ENCODE peak calls at places on chromosome 20, in nine cellular contexts. One of them, this sample, is unnamed.

GRCh38 chr20:50153153-50153499 is 397 bp downstream of the PEDS1 start:
- DNase-seq in cardiac muscle cell: no peak
- DNase-seq in cardiac fibroblast: no peak
- DNase-seq in HCT116: no peak
- DNase-seq in fibroblast of mammary gland: no peak
- DNase-seq in left lung: no peak
- DNase-seq in lower leg skin: no peak
- DNase-seq in Jurkat, Clone E6-1: no peak
- DNase-seq in CD4-positive, CD25-positive, alpha-beta regulatory T cell: no peak
- DNase-seq in this sample: no peak

GRCh38 chr20:53036992-53037391 is 64.8 kb downstream of the TSHZ2 start:
- DNase-seq in Jurkat, Clone E6-1: no peak
- DNase-seq in left lung: no peak
- DNase-seq in fibroblast of mammary gland: peak
- DNase-seq in lower leg skin: no peak
- DNase-seq in cardiac muscle cell: no peak
- DNase-seq in cardiac fibroblast: no peak
- DNase-seq in HCT116: no peak
- DNase-seq in CD4-positive, CD25-positive, alpha-beta regulatory T cell: no peak
- DNase-seq in this sample: no peak

GRCh38 chr20:4160761-4161305 is 145.5 kb upstream of the RNF24 start:
- DNase-seq in Jurkat, Clone E6-1: no peak
- DNase-seq in HCT116: no peak
- DNase-seq in left lung: peak
- DNase-seq in cardiac fibroblast: peak
- DNase-seq in CD4-positive, CD25-positive, alpha-beta regulatory T cell: no peak
- DNase-seq in cardiac muscle cell: peak
- DNase-seq in fibroblast of mammary gland: peak
- DNase-seq in lower leg skin: peak
- DNase-seq in this sample: peak

GRCh38 chr20:37188787-37189186 is 9.4 kb upstream of the MROH8 start:
- DNase-seq in lower leg skin: no peak
- DNase-seq in left lung: no peak
- DNase-seq in fibroblast of mammary gland: no peak
- DNase-seq in CD4-positive, CD25-positive, alpha-beta regulatory T cell: no peak
- DNase-seq in Jurkat, Clone E6-1: no peak
- DNase-seq in HCT116: no peak
- DNase-seq in cardiac muscle cell: no peak
- DNase-seq in cardiac fibroblast: no peak
- DNase-seq in this sample: no peak

GRCh38 chr20:44695295-44696230 is 19.6 kb upstream of the CCN5 start:
- DNase-seq in fibroblast of mammary gland: peak
- DNase-seq in cardiac muscle cell: no peak
- DNase-seq in lower leg skin: no peak
- DNase-seq in HCT116: no peak
- DNase-seq in left lung: no peak
- DNase-seq in CD4-positive, CD25-positive, alpha-beta regulatory T cell: no peak
- DNase-seq in cardiac fibroblast: peak
- DNase-seq in Jurkat, Clone E6-1: no peak
- DNase-seq in this sample: peak

GRCh38 chr20:58078741-58079522 is 149.5 kb downstream of the ANKRD60 start:
- DNase-seq in Jurkat, Clone E6-1: no peak
- DNase-seq in HCT116: no peak
- DNase-seq in fibroblast of mammary gland: peak
- DNase-seq in cardiac muscle cell: peak
- DNase-seq in lower leg skin: no peak
- DNase-seq in cardiac fibroblast: peak
- DNase-seq in left lung: no peak
- DNase-seq in CD4-positive, CD25-positive, alpha-beta regulatory T cell: no peak
- DNase-seq in this sample: no peak

GRCh38 chr20:24843443-24843715 is 105.7 kb upstream of the CST7 start:
- DNase-seq in HCT116: no peak
- DNase-seq in cardiac muscle cell: no peak
- DNase-seq in cardiac fibroblast: no peak
- DNase-seq in fibroblast of mammary gland: no peak
- DNase-seq in CD4-positive, CD25-positive, alpha-beta regulatory T cell: no peak
- DNase-seq in lower leg skin: no peak
- DNase-seq in left lung: no peak
- DNase-seq in Jurkat, Clone E6-1: no peak
- DNase-seq in this sample: no peak

GRCh38 chr20:35238170-35238569 is 11.7 kb downstream of the MMP24 start:
- DNase-seq in Jurkat, Clone E6-1: no peak
- DNase-seq in fibroblast of mammary gland: no peak
- DNase-seq in left lung: no peak
- DNase-seq in CD4-positive, CD25-positive, alpha-beta regulatory T cell: no peak
- DNase-seq in lower leg skin: no peak
- DNase-seq in cardiac muscle cell: no peak
- DNase-seq in HCT116: no peak
- DNase-seq in cardiac fibroblast: no peak
- DNase-seq in this sample: no peak

GRCh38 chr20:49450281-49450707 is 32.2 kb downstream of the KCNB1 start:
- DNase-seq in left lung: no peak
- DNase-seq in Jurkat, Clone E6-1: no peak
- DNase-seq in fibroblast of mammary gland: no peak
- DNase-seq in CD4-positive, CD25-positive, alpha-beta regulatory T cell: no peak
- DNase-seq in cardiac muscle cell: no peak
- DNase-seq in cardiac fibroblast: no peak
- DNase-seq in HCT116: no peak
- DNase-seq in lower leg skin: no peak
- DNase-seq in this sample: peak

GRCh38 chr20:43781215-43781614 is 54.4 kb upstream of the GTSF1L start:
- DNase-seq in lower leg skin: no peak
- DNase-seq in cardiac fibroblast: no peak
- DNase-seq in left lung: no peak
- DNase-seq in cardiac muscle cell: no peak
- DNase-seq in fibroblast of mammary gland: no peak
- DNase-seq in Jurkat, Clone E6-1: peak
- DNase-seq in HCT116: no peak
- DNase-seq in CD4-positive, CD25-positive, alpha-beta regulatory T cell: no peak
- DNase-seq in this sample: no peak

GRCh38 chr20:21257192-21257591 is 45.9 kb upstream of the XRN2 start:
- DNase-seq in lower leg skin: no peak
- DNase-seq in HCT116: no peak
- DNase-seq in cardiac fibroblast: no peak
- DNase-seq in fibroblast of mammary gland: no peak
- DNase-seq in CD4-positive, CD25-positive, alpha-beta regulatory T cell: no peak
- DNase-seq in cardiac muscle cell: no peak
- DNase-seq in Jurkat, Clone E6-1: no peak
- DNase-seq in left lung: no peak
- DNase-seq in this sample: no peak

GRCh38 chr20:20780127-20780822 is 67.8 kb upstream of the RALGAPA2 start:
- DNase-seq in left lung: peak
- DNase-seq in lower leg skin: peak
- DNase-seq in cardiac fibroblast: peak
- DNase-seq in fibroblast of mammary gland: peak
- DNase-seq in Jurkat, Clone E6-1: peak
- DNase-seq in CD4-positive, CD25-positive, alpha-beta regulatory T cell: no peak
- DNase-seq in cardiac muscle cell: peak
- DNase-seq in HCT116: no peak
- DNase-seq in this sample: peak

GRCh38 chr20:43507150-43508080 is at the start of gene L3MBTL1:
- DNase-seq in lower leg skin: no peak
- DNase-seq in HCT116: peak
- DNase-seq in left lung: peak
- DNase-seq in Jurkat, Clone E6-1: no peak
- DNase-seq in cardiac muscle cell: peak
- DNase-seq in CD4-positive, CD25-positive, alpha-beta regulatory T cell: no peak
- DNase-seq in fibroblast of mammary gland: peak
- DNase-seq in cardiac fibroblast: peak
- DNase-seq in this sample: peak

GRCh38 chr20:46709055-46709458 is 392 bp upstream of the SLC2A10 start:
- DNase-seq in left lung: no peak
- DNase-seq in cardiac fibroblast: no peak
- DNase-seq in fibroblast of mammary gland: no peak
- DNase-seq in cardiac muscle cell: no peak
- DNase-seq in Jurkat, Clone E6-1: no peak
- DNase-seq in HCT116: no peak
- DNase-seq in CD4-positive, CD25-positive, alpha-beta regulatory T cell: no peak
- DNase-seq in lower leg skin: no peak
- DNase-seq in this sample: no peak
- H3K4me3 ChIP-seq in left lung: peak
- H3K4me3 ChIP-seq in cardiac fibroblast: peak
- H3K4me3 ChIP-seq in fibroblast of mammary gland: peak
- H3K4me3 ChIP-seq in cardiac muscle cell: peak
- H3K4me3 ChIP-seq in Jurkat, Clone E6-1: no peak
- H3K4me3 ChIP-seq in HCT116: no peak
- H3K4me3 ChIP-seq in CD4-positive, CD25-positive, alpha-beta regulatory T cell: no peak
- H3K4me3 ChIP-seq in lower leg skin: no peak
- H3K4me3 ChIP-seq in this sample: peak

GRCh38 chr20:59145247-59145925 is 18.2 kb upstream of the ZNF831 start:
- DNase-seq in lower leg skin: no peak
- DNase-seq in left lung: no peak
- DNase-seq in CD4-positive, CD25-positive, alpha-beta regulatory T cell: no peak
- DNase-seq in cardiac muscle cell: no peak
- DNase-seq in HCT116: no peak
- DNase-seq in Jurkat, Clone E6-1: no peak
- DNase-seq in fibroblast of mammary gland: no peak
- DNase-seq in cardiac fibroblast: no peak
- DNase-seq in this sample: no peak

GRCh38 chr20:59148713-59149493 is 14.7 kb upstream of the ZNF831 start:
- DNase-seq in lower leg skin: no peak
- DNase-seq in fibroblast of mammary gland: no peak
- DNase-seq in Jurkat, Clone E6-1: no peak
- DNase-seq in cardiac fibroblast: no peak
- DNase-seq in HCT116: no peak
- DNase-seq in CD4-positive, CD25-positive, alpha-beta regulatory T cell: peak
- DNase-seq in left lung: no peak
- DNase-seq in cardiac muscle cell: no peak
- DNase-seq in this sample: no peak

GRCh38 chr20:59146801-59147118 is 16.9 kb upstream of the ZNF831 start:
- DNase-seq in cardiac fibroblast: no peak
- DNase-seq in fibroblast of mammary gland: no peak
- DNase-seq in HCT116: no peak
- DNase-seq in lower leg skin: no peak
- DNase-seq in cardiac muscle cell: no peak
- DNase-seq in Jurkat, Clone E6-1: no peak
- DNase-seq in left lung: no peak
- DNase-seq in CD4-positive, CD25-positive, alpha-beta regulatory T cell: no peak
- DNase-seq in this sample: no peak

GRCh38 chr20:59145926-59146800 is 17.5 kb upstream of the ZNF831 start:
- DNase-seq in Jurkat, Clone E6-1: no peak
- DNase-seq in lower leg skin: no peak
- DNase-seq in fibroblast of mammary gland: no peak
- DNase-seq in cardiac fibroblast: no peak
- DNase-seq in CD4-positive, CD25-positive, alpha-beta regulatory T cell: peak
- DNase-seq in left lung: no peak
- DNase-seq in HCT116: no peak
- DNase-seq in cardiac muscle cell: no peak
- DNase-seq in this sample: no peak

GRCh38 chr20:59147197-59147596 is 16.4 kb upstream of the ZNF831 start:
- DNase-seq in cardiac muscle cell: no peak
- DNase-seq in Jurkat, Clone E6-1: no peak
- DNase-seq in cardiac fibroblast: no peak
- DNase-seq in left lung: no peak
- DNase-seq in CD4-positive, CD25-positive, alpha-beta regulatory T cell: peak
- DNase-seq in HCT116: no peak
- DNase-seq in lower leg skin: no peak
- DNase-seq in fibroblast of mammary gland: no peak
- DNase-seq in this sample: no peak
- H3K4me3 ChIP-seq in cardiac muscle cell: no peak
- H3K4me3 ChIP-seq in Jurkat, Clone E6-1: no peak
- H3K4me3 ChIP-seq in cardiac fibroblast: no peak
- H3K4me3 ChIP-seq in left lung: no peak
- H3K4me3 ChIP-seq in CD4-positive, CD25-positive, alpha-beta regulatory T cell: peak
- H3K4me3 ChIP-seq in HCT116: no peak
- H3K4me3 ChIP-seq in lower leg skin: no peak
- H3K4me3 ChIP-seq in fibroblast of mammary gland: no peak
- H3K4me3 ChIP-seq in this sample: no peak

DNA sequence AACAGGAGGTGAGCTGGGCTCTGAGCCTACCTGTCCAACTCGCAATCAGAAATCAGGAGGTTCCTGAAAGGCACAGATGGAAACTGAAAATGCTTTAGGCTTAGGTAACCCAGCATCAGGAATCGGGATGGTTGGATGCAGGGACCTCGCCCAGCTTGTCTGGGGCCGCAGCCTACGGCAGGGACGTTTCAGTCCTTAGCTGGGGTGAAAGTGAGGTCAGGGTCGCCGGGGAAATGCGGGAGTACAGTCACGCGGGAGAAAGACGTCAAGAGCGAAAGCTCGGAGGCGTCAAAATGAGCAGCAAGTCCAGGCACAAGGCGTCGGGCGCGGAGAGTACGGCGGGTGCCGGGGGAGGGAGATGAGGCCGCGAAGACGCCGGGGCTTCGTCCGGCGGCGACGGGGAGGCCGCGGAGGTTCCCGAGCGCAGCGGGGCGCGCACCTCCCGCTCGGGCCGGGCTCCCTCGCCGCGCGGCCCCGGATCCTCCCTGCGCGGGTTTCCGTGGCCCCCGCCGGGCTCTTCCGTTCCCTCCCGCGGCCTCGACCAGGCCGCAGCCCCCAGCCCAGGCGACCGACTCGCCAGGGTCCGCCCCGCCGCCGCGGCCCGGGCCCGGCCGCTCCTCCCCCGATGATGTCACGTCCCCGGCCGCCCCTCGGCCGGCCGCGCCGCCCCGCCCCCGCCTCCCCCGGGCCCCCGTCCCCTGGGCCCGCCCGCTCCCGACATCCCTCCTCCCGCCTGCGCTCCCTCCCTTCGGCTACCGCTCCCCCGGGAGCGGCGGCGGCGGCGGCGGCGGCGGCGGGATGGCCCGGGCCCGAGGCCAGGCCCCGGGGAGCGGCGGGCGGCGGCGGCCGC is at the start of gene EBF4:
- DNase-seq in cardiac fibroblast: peak
- DNase-seq in CD4-positive, CD25-positive, alpha-beta regulatory T cell: peak
- DNase-seq in left lung: peak
- DNase-seq in fibroblast of mammary gland: peak
- DNase-seq in Jurkat, Clone E6-1: no peak
- DNase-seq in cardiac muscle cell: peak
- DNase-seq in HCT116: no peak
- DNase-seq in lower leg skin: no peak
- DNase-seq in this sample: peak
- H3K4me3 ChIP-seq in cardiac fibroblast: peak
- H3K4me3 ChIP-seq in CD4-positive, CD25-positive, alpha-beta regulatory T cell: peak
- H3K4me3 ChIP-seq in left lung: peak
- H3K4me3 ChIP-seq in fibroblast of mammary gland: no peak
- H3K4me3 ChIP-seq in Jurkat, Clone E6-1: peak
- H3K4me3 ChIP-seq in cardiac muscle cell: peak
- H3K4me3 ChIP-seq in HCT116: peak
- H3K4me3 ChIP-seq in lower leg skin: no peak
- H3K4me3 ChIP-seq in this sample: peak

DNA sequence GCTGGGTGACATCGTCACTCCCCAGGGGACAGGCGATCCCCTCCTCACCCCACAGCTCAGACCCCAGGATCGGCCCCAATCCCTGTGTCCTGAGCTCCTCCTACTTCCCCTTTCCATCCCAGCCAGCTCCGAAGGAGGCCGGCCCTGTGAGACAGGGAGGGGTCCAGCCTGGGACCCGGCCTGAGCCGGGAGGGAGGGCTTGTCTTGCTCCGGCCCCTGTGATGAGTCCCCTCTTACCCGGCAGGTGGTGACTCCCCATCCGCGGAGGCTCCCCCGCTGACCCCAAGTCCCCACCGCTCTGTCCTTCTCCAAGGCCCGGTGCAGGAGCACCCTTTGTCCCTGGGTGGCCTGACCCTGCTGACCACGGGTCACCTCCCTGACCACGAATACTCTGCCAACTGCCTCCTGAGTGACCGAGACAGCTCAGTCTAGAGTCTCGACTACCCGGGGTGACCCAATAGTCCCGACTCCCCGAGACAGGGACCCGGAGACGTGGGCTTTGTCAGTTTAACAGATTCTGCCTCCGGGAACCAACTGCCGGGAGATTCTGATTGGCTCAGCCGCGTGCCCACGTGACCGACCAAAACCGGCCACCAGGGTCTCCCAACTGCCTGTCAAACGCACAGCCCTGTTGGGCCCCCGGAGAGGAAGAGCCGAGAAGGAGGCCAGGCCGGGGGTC is 187.4 kb upstream of the PROKR2 start:
- DNase-seq in left lung: peak
- DNase-seq in Jurkat, Clone E6-1: no peak
- DNase-seq in fibroblast of mammary gland: peak
- DNase-seq in lower leg skin: peak
- DNase-seq in cardiac muscle cell: peak
- DNase-seq in HCT116: no peak
- DNase-seq in CD4-positive, CD25-positive, alpha-beta regulatory T cell: no peak
- DNase-seq in cardiac fibroblast: peak
- DNase-seq in this sample: peak
- H3K4me3 ChIP-seq in left lung: peak
- H3K4me3 ChIP-seq in Jurkat, Clone E6-1: no peak
- H3K4me3 ChIP-seq in fibroblast of mammary gland: peak
- H3K4me3 ChIP-seq in lower leg skin: peak
- H3K4me3 ChIP-seq in cardiac muscle cell: no peak
- H3K4me3 ChIP-seq in HCT116: no peak
- H3K4me3 ChIP-seq in CD4-positive, CD25-positive, alpha-beta regulatory T cell: no peak
- H3K4me3 ChIP-seq in cardiac fibroblast: peak
- H3K4me3 ChIP-seq in this sample: peak